ENCODE peak calls at places on chromosomes 13 and 19, in seven cellular contexts. Y is cardiac fibroblast, B is GM23338, P is SK-N-SH, A is epithelial cell of esophagus, V is cardiac muscle cell, X is fibroblast of the aortic adventitia. O is an unnamed sample.

GRCh38 chr13:73767747-73768315 is 366.4 kb downstream of the KLF12 start:
- DNase-seq in Y (peak), B (peak), A (peak), P (peak), X (no peak), V (no peak), O (no peak)

GRCh38 chr19:28940751-28941500 is 272.0 kb downstream of the UQCRFS1 start:
- DNase-seq in A (no peak), B (no peak), V (no peak), Y (peak), P (no peak), X (peak), O (no peak)

GRCh38 chr13:23960566-23961156 is 63.4 kb upstream of the C1QTNF9B start:
- DNase-seq in A (peak), P (no peak), X (peak), B (peak), V (peak), Y (peak), O (no peak)

GRCh38 chr13:40786568-40786996 is 2.8 kb upstream of the SLC25A15 start:
- DNase-seq in Y (peak), B (no peak), X (no peak), A (no peak), V (no peak), P (no peak), O (no peak)

GRCh38 chr19:34555447-34555846 is 73.9 kb downstream of the WTIP start:
- DNase-seq in V (no peak), A (peak), B (peak), Y (peak), X (peak), P (no peak), O (no peak)

GRCh38 chr13:113567681-113568080 is 16.9 kb upstream of the TFDP1 start:
- DNase-seq in B (no peak), P (no peak), V (no peak), A (no peak), Y (no peak), X (no peak), O (peak)

GRCh38 chr19:15324791-15325519 is 7.4 kb downstream of the BRD4 start:
- DNase-seq in P (no peak), V (peak), Y (no peak), A (no peak), X (no peak), B (no peak), O (no peak)

GRCh38 chr13:109945206-109945960 is 159.0 kb upstream of the IRS2 start:
- DNase-seq in Y (peak), V (no peak), X (peak), B (no peak), A (peak), P (no peak), O (no peak)

GRCh38 chr13:113862766-113863510 is 938 bp downstream of the GAS6 start:
- DNase-seq in P (peak), B (peak), X (peak), V (peak), Y (peak), A (peak), O (no peak)

GRCh38 chr19:11264452-11265176 is 2.3 kb upstream of the DOCK6 start:
- DNase-seq in Y (peak), V (no peak), B (peak), X (no peak), P (no peak), A (peak), O (no peak)

GRCh38 chr13:75372517-75372916 is 109.5 kb downstream of the TBC1D4 start:
- DNase-seq in B (peak), Y (peak), X (peak), A (peak), V (peak), P (peak), O (no peak)

GRCh38 chr19:47315125-47315821 is 5.6 kb downstream of the C5AR1 start:
- DNase-seq in Y (peak), V (no peak), P (no peak), X (peak), A (peak), B (peak), O (peak)

GRCh38 chr13:21511841-21512240 is 52.7 kb upstream of the ZDHHC20 start:
- DNase-seq in V (no peak), X (peak), Y (peak), A (peak), P (no peak), B (no peak), O (no peak)

GRCh38 chr13:99658266-99658991 is 157.2 kb downstream of the TM9SF2 start:
- DNase-seq in P (peak), X (peak), Y (peak), A (peak), V (peak), B (peak), O (peak)

GRCh38 chr13:91805605-91806004 is 407.2 kb downstream of the GPC5 start:
- DNase-seq in P (no peak), B (peak), X (no peak), V (peak), Y (no peak), A (no peak), O (no peak)
- TF ChIP-seq CTCF in P (peak), B (peak), X (no peak), V (peak), Y (no peak), A (no peak), O (no peak)

GRCh38 chr19:50564229-50565105 is 3.8 kb downstream of the LRRC4B start:
- DNase-seq in A (no peak), P (no peak), V (no peak), Y (no peak), X (no peak), B (no peak), O (no peak)

GRCh38 chr19:50568321-50569022 is at the start of gene LRRC4B:
- DNase-seq in X (no peak), P (peak), Y (no peak), A (no peak), B (peak), V (peak), O (no peak)

GRCh38 chr19:50567052-50567841 is 988 bp downstream of the LRRC4B start:
- DNase-seq in B (peak), P (peak), V (no peak), A (no peak), Y (no peak), X (no peak), O (no peak)

GRCh38 chr19:50567882-50568281 is 353 bp downstream of the LRRC4B start:
- DNase-seq in X (no peak), P (peak), B (no peak), Y (no peak), V (no peak), A (no peak), O (no peak)

GRCh38 chr19:50565984-50566903 is 2.0 kb downstream of the LRRC4B start:
- DNase-seq in A (no peak), P (no peak), V (no peak), Y (no peak), X (no peak), B (peak), O (no peak)
- H3K4me3 ChIP-seq in A (no peak), P (peak), V (peak), Y (no peak), X (no peak), B (peak), O (no peak)

DNA sequence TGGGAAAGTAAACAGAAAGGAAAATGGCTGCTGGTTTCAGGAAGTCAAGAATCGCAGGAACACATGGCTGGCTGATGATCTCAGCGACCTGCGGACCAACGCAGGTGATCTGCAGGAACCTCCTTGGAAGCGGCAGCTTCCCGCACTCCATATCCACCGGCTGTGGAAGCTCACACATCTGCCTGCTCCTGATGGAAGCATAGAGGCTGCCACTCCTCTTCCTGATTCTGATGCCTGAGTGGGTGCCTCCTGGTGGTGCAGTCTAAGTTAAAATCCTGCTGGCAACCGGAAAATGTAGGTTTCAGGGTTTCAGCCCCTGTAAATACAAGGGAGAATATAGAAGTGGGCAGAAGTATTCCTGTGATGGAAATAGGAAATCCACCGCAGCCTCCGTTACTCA is 75.5 kb downstream of the TNFSF13B start:
- DNase-seq in V (no peak), P (no peak), B (peak), Y (no peak), A (no peak), X (no peak), O (no peak)
- TF ChIP-seq CTCF in V (no peak), P (no peak), B (peak), Y (no peak), A (no peak), X (no peak), O (no peak)

GRCh38 chr13:80132741-80133601 is 208.0 kb downstream of the SPRY2 start:
- DNase-seq in P (peak), Y (peak), A (no peak), X (peak), B (peak), V (peak), O (peak)
- H3K4me3 ChIP-seq in P (peak), Y (peak), A (no peak), X (peak), B (no peak), V (peak), O (peak)

GRCh38 chr13:59182241-59182640 is 981.5 kb downstream of the DIAPH3 start:
- DNase-seq in P (no peak), Y (no peak), A (no peak), X (no peak), V (peak), B (no peak), O (no peak)

GRCh38 chr13:59176775-59177174 is 987.0 kb downstream of the DIAPH3 start:
- DNase-seq in B (peak), Y (no peak), X (no peak), P (no peak), A (no peak), V (no peak), O (no peak)

DNA sequence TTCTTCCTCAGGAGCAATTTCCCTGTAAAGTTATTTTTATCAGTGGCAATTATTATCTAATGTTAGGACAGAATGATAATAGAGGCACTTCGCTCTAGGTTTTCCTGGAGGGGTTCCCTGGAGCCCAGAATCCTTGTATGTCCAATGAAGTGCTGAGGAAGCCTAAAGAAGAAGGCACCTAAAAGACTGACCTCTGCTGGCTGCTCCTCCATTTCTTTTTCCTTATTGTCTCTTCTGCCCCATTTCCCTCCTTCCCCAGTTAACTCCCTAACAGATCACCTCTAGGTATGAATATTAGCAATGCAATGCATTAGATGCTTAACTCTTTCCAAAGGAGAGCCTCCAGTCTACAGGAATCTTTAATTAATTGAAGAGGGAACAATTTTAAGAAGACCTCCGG is 985.4 kb downstream of the DIAPH3 start:
- DNase-seq in Y (peak), A (no peak), B (peak), P (no peak), V (peak), X (peak), O (no peak)
- TF ChIP-seq CTCF in Y (peak), A (no peak), B (peak), P (peak), V (peak), X (peak), O (no peak)

DNA sequence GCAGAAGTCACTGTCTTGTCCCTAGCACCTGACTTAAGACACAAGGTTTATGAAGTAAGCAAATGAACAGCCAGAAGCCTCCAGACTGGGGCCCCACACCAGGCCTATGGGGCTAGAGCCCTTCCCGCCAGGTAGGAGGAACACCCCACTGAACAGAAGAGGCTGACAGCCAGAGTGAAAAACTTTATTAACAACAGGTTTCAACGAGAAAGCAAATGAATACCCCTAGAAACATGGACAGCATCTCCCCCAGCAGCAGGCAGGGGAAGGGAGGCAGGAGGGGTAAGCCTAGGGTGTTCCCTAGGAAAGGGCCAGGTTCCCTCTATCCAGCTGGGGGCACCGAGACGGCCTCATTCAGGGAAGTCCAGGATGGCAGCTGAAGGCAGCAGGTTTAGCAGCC is 1.3 kb downstream of the WDR83 start:
- DNase-seq in Y (no peak), A (no peak), V (no peak), X (no peak), B (no peak), P (no peak), O (no peak)
- H3K4me3 ChIP-seq in Y (no peak), A (peak), V (peak), X (peak), B (no peak), P (peak), O (no peak)

GRCh38 chr19:18832331-18833140 is 777 bp downstream of the UPF1 start:
- DNase-seq in P (peak), V (peak), A (peak), B (peak), Y (peak), X (no peak), O (no peak)
- TF ChIP-seq CTCF in P (peak), V (peak), A (peak), B (peak), Y (peak), X (peak), O (no peak)